ENCODE peak calls at places on chromosomes 12 and 14, in four cellular contexts. X is brain microvascular endothelial cell, Y is keratinocyte, N is IMR-90. E is an unnamed sample.

GRCh38 chr14:94515856-94516255 is 6.6 kb upstream of the SERPINA12 start:
- DNase-seq in N (no peak), Y (no peak), X (no peak), E (no peak)

GRCh38 chr12:88505696-88506095 is 74.6 kb downstream of the KITLG start:
- DNase-seq in Y (no peak), N (peak), X (no peak), E (no peak)

GRCh38 chr14:42884100-42884499 is 1277.4 kb downstream of the LRFN5 start:
- DNase-seq in X (no peak), Y (peak), N (peak), E (peak)

GRCh38 chr14:72463291-72463866 is 430.5 kb downstream of the DPF3 start:
- DNase-seq in N (peak), Y (no peak), X (peak), E (no peak)

GRCh38 chr14:47763188-47763854 is 87.9 kb upstream of the MDGA2 start:
- DNase-seq in X (no peak), N (no peak), Y (no peak), E (no peak)

GRCh38 chr12:54372113-54372806 is 8.0 kb upstream of the GPR84 start:
- DNase-seq in Y (no peak), X (no peak), N (no peak), E (no peak)

GRCh38 chr14:95993768-95994592 is 45.2 kb upstream of the C14orf132 start:
- DNase-seq in X (peak), Y (no peak), N (peak), E (peak)

GRCh38 chr14:58687232-58687795 is 49.6 kb downstream of the DACT1 start:
- DNase-seq in Y (no peak), X (no peak), N (no peak), E (no peak)

GRCh38 chr12:92208613-92209121 is 63.0 kb upstream of the BTG1 start:
- DNase-seq in N (peak), Y (no peak), X (peak), E (no peak)

GRCh38 chr12:121630791-121631190 is 4.5 kb downstream of the ORAI1 start:
- DNase-seq in N (no peak), X (no peak), Y (no peak), E (no peak)

GRCh38 chr12:79997115-79997805 is 62.4 kb upstream of the PPP1R12A start:
- DNase-seq in N (no peak), Y (no peak), X (no peak), E (no peak)

GRCh38 chr12:29737616-29738015 is 46.1 kb downstream of the TMTC1 start:
- DNase-seq in X (no peak), Y (no peak), N (no peak), E (no peak)

GRCh38 chr14:100671906-100672305 is 54.8 kb upstream of the DLK1 start:
- DNase-seq in N (no peak), X (no peak), Y (no peak), E (no peak)

GRCh38 chr12:92028039-92028709 is 117.5 kb downstream of the BTG1 start:
- DNase-seq in X (no peak), Y (no peak), N (no peak), E (no peak)

GRCh38 chr14:94689218-94689984 is 77.2 kb downstream of the SERPINA3 start:
- DNase-seq in N (peak), Y (no peak), X (peak), E (no peak)

GRCh38 chr14:21399311-21399870 is 15.6 kb upstream of the SUPT16H start:
- DNase-seq in X (no peak), Y (no peak), N (no peak), E (no peak)

GRCh38 chr12:29578070-29578469 is 80.6 kb upstream of the OVCH1 start:
- DNase-seq in X (no peak), Y (no peak), N (no peak), E (no peak)

GRCh38 chr12:69985656-69986055 is 160.6 kb downstream of the MYRFL start:
- DNase-seq in X (no peak), N (no peak), Y (no peak), E (no peak)

GRCh38 chr12:80040075-80040738 is 59.1 kb upstream of the OTOGL start:
- DNase-seq in X (peak), Y (no peak), N (peak), E (no peak)

GRCh38 chr14:100528962-100529560 is 58.2 kb downstream of the BEGAIN start:
- DNase-seq in Y (no peak), X (no peak), N (no peak), E (no peak)

GRCh38 chr12:96510306-96510764 is 21.0 kb downstream of the CFAP54 start:
- DNase-seq in N (peak), X (no peak), Y (no peak), E (no peak)

GRCh38 chr14:91140672-91141071 is 26.8 kb downstream of the DGLUCY start:
- DNase-seq in Y (no peak), N (no peak), X (peak), E (no peak)

GRCh38 chr12:42507031-42507430 is 82.5 kb downstream of the PRICKLE1 start:
- DNase-seq in N (no peak), X (no peak), Y (no peak), E (no peak)

GRCh38 chr14:101623685-101624444 is 62.6 kb downstream of the DIO3 start:
- DNase-seq in N (no peak), X (no peak), Y (no peak), E (no peak)

GRCh38 chr14:54976316-54976715 is 50.6 kb downstream of the WDHD1 start:
- DNase-seq in Y (peak), X (peak), N (peak), E (peak)

GRCh38 chr14:74634964-74635363 is 22.9 kb upstream of the LTBP2 start:
- DNase-seq in N (no peak), X (no peak), Y (no peak), E (no peak)

GRCh38 chr12:110704750-110705149 is 15.8 kb upstream of the HVCN1 start:
- DNase-seq in N (no peak), X (no peak), Y (no peak), E (no peak)

GRCh38 chr14:63174760-63175191 is 29.5 kb upstream of the RHOJ start:
- DNase-seq in N (peak), X (peak), Y (peak), E (peak)

GRCh38 chr12:42119085-42119633 is 25.5 kb downstream of the GXYLT1 start:
- DNase-seq in X (peak), Y (no peak), N (peak), E (peak)

GRCh38 chr14:51304428-51304827 is 64.4 kb downstream of the TMX1 start:
- DNase-seq in Y (no peak), X (peak), N (peak), E (no peak)

GRCh38 chr12:25743679-25744078 is 190.6 kb upstream of the LMNTD1 start:
- DNase-seq in X (no peak), N (no peak), Y (no peak), E (no peak)

GRCh38 chr14:79306546-79306945 is 904.8 kb downstream of the DIO2 start:
- DNase-seq in N (no peak), X (no peak), Y (no peak), E (no peak)

GRCh38 chr14:38016497-38016896 is 191.2 kb upstream of the SSTR1 start:
- DNase-seq in Y (no peak), N (no peak), X (no peak), E (no peak)

GRCh38 chr12:28253175-28253641 is 63.0 kb downstream of the CCDC91 start:
- DNase-seq in Y (no peak), X (peak), N (peak), E (no peak)

GRCh38 chr14:99520571-99521081 is 39.4 kb downstream of the CCNK start:
- DNase-seq in Y (no peak), X (no peak), N (no peak), E (no peak)

GRCh38 chr14:25431211-25432076 is 381.5 kb upstream of the STXBP6 start:
- DNase-seq in N (no peak), X (no peak), Y (no peak), E (no peak)

GRCh38 chr14:52349731-52350130 is 35.6 kb downstream of the PTGER2 start:
- DNase-seq in Y (no peak), X (no peak), N (no peak), E (no peak)

GRCh38 chr14:73743431-73743931 is 29.3 kb upstream of the PNMA1 start:
- DNase-seq in Y (no peak), X (no peak), N (no peak), E (no peak)

GRCh38 chr12:106135075-106135474 is 3.7 kb downstream of the NUAK1 start:
- DNase-seq in N (peak), Y (no peak), X (no peak), E (no peak)
- H3K4me3 ChIP-seq in N (no peak), Y (no peak), X (no peak), E (no peak)

GRCh38 chr12:107415834-107416233 is 269.8 kb upstream of the PWP1 start:
- DNase-seq in X (no peak), N (no peak), Y (no peak), E (no peak)

GRCh38 chr12:107418976-107419375 is 266.6 kb upstream of the PWP1 start:
- DNase-seq in X (no peak), Y (no peak), N (no peak), E (no peak)

GRCh38 chr12:107417004-107417403 is 268.6 kb upstream of the PWP1 start:
- DNase-seq in Y (no peak), N (no peak), X (no peak), E (no peak)

GRCh38 chr12:107411792-107412535 is 273.6 kb upstream of the PWP1 start:
- DNase-seq in N (peak), X (peak), Y (no peak), E (peak)

GRCh38 chr12:107415066-107415465 is 270.5 kb upstream of the PWP1 start:
- DNase-seq in N (peak), Y (no peak), X (peak), E (no peak)
- TF ChIP-seq CTCF in N (peak), Y (no peak), X (peak), E (no peak)

GRCh38 chr12:459050-459429 is 699 bp upstream of the B4GALNT3 start:
- DNase-seq in X (no peak), N (no peak), Y (no peak), E (no peak)
- H3K4me3 ChIP-seq in X (no peak), N (no peak), Y (peak), E (peak)

GRCh38 chr14:88951370-88951769 is 126.9 kb downstream of the TTC8 start:
- DNase-seq in X (no peak), N (no peak), Y (no peak), E (no peak)
- TF ChIP-seq CTCF in X (no peak), N (no peak), Y (no peak), E (no peak)

GRCh38 chr12:105567061-105567460 is 236.6 kb downstream of the C12orf75 start:
- DNase-seq in Y (no peak), X (no peak), N (no peak), E (no peak)
- H3K4me3 ChIP-seq in Y (no peak), X (no peak), N (no peak), E (no peak)

GRCh38 chr14:102737402-102738372 is 39.6 kb upstream of the TRAF3 start:
- DNase-seq in N (no peak), Y (no peak), X (no peak), E (no peak)

GRCh38 chr14:102738373-102739189 is 38.7 kb upstream of the TRAF3 start:
- DNase-seq in X (no peak), N (no peak), Y (no peak), E (no peak)

GRCh38 chr14:102733326-102733725 is 43.9 kb upstream of the TRAF3 start:
- DNase-seq in N (no peak), X (no peak), Y (no peak), E (no peak)

GRCh38 chr14:102736956-102737355 is 40.3 kb upstream of the TRAF3 start:
- DNase-seq in X (no peak), Y (no peak), N (no peak), E (no peak)

GRCh38 chr14:102739190-102739469 is 38.1 kb upstream of the TRAF3 start:
- DNase-seq in X (no peak), Y (no peak), N (no peak), E (no peak)
- TF ChIP-seq CTCF in X (no peak), Y (no peak), N (no peak), E (no peak)

GRCh38 chr12:109451400-109451799 is 25.7 kb downstream of the KCTD10 start:
- DNase-seq in N (no peak), Y (no peak), X (no peak), E (no peak)
- H3K4me3 ChIP-seq in N (no peak), Y (no peak), X (no peak), E (no peak)

GRCh38 chr12:30756074-30756473 is 1.3 kb upstream of the CAPRIN2 start:
- DNase-seq in X (no peak), N (no peak), Y (no peak), E (no peak)
- TF ChIP-seq CTCF in X (no peak), N (no peak), Y (no peak), E (no peak)

DNA sequence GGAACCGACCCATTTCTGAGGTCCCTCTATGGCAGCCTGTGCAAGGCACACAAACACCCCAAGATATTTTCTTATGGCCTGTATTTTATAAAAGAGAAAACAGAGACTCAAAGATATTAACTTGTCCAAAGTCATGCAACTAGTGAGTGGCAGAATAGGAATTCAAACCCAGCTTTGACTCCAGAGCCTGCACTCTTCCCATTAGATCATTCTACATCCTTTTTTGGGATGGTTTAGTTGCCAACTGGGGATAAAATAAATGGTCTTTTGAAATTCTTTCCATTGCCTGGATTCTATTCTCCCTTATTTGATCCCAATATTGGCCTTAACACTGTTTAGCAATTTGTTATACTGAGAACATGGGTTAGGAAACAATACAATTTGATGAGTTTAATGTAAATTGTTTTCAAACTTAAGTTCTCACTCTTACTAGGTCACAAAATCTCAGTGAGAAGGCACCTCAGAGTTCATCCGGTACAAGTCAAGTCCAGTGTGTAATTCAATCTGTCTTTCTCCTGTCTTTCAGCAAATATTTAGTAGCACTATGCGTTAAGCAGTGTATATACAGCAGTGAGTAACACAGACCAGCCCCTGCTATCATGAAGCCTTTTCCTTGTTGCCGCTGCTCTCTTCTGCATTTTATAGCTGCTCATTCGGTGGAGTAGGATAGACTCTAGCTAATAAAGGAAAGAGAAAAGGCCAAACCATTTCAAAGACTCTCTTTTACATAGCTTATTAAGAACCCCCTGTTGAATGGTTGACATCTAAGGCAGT is 162.1 kb upstream of the IFNG-AS1 start:
- DNase-seq in X (peak), Y (no peak), N (peak), E (no peak)
- H3K4me3 ChIP-seq in X (peak), Y (no peak), N (peak), E (peak)

E was measured in AG04450.